ENCODE peak calls at places on chromosomes 3 and 15, in six cellular contexts. F is K562, Y is HCT116, B is breast epithelium, X is sigmoid colon, I is stomach. Z is an unnamed sample.

GRCh38 chr3:24683511-24684384 is 189.1 kb upstream of the THRB start:
- DNase-seq in F (peak), Y (peak), B (no peak), X (no peak), I (no peak), Z (no peak)

GRCh38 chr15:51094606-51095569 is at the start of gene TNFAIP8L3:
- DNase-seq in F (no peak), Y (no peak), B (no peak), X (no peak), I (no peak), Z (peak)

GRCh38 chr3:173128633-173129032 is 12.4 kb downstream of the SPATA16 start:
- DNase-seq in F (no peak), Y (no peak), B (no peak), X (no peak), I (no peak), Z (no peak)

GRCh38 chr15:94105760-94106159 is 125.6 kb upstream of the MCTP2 start:
- DNase-seq in F (no peak), Y (no peak), B (no peak), X (no peak), I (no peak), Z (no peak)

GRCh38 chr3:14452676-14453367 is 50.4 kb downstream of the SLC6A6 start:
- DNase-seq in F (no peak), Y (peak), B (peak), X (peak), I (peak), Z (no peak)

GRCh38 chr15:46365612-46366011 is 730.8 kb downstream of the SQOR start:
- DNase-seq in F (no peak), Y (no peak), B (no peak), X (peak), I (no peak), Z (no peak)

GRCh38 chr15:68951813-68952212 is 21.5 kb downstream of the SPESP1 start:
- DNase-seq in F (no peak), Y (no peak), B (no peak), X (no peak), I (no peak), Z (no peak)

GRCh38 chr3:4290272-4290893 is 12.8 kb upstream of the SETMAR start:
- DNase-seq in F (peak), Y (no peak), B (no peak), X (no peak), I (no peak), Z (no peak)

GRCh38 chr3:46558184-46559029 is 7.7 kb downstream of the LRRC2 start:
- DNase-seq in F (peak), Y (peak), B (peak), X (peak), I (peak), Z (peak)

GRCh38 chr3:14432996-14433572 is 30.7 kb downstream of the SLC6A6 start:
- DNase-seq in F (no peak), Y (no peak), B (no peak), X (no peak), I (peak), Z (no peak)

GRCh38 chr3:114542359-114542758 is 248.5 kb downstream of the TIGIT start:
- DNase-seq in F (no peak), Y (no peak), B (no peak), X (no peak), I (no peak), Z (no peak)

GRCh38 chr15:84772467-84772866 is 24.1 kb downstream of the ZNF592 start:
- DNase-seq in F (no peak), Y (no peak), B (no peak), X (no peak), I (no peak), Z (no peak)

GRCh38 chr3:41836360-41837134 is 125.4 kb downstream of the ULK4 start:
- DNase-seq in F (no peak), Y (no peak), B (no peak), X (no peak), I (peak), Z (no peak)

GRCh38 chr3:185552358-185552877 is at the start of gene LIPH:
- DNase-seq in F (peak), Y (peak), B (no peak), X (no peak), I (peak), Z (no peak)

GRCh38 chr3:23376516-23377248 is 173.6 kb downstream of the UBE2E2 start:
- DNase-seq in F (no peak), Y (no peak), B (no peak), X (no peak), I (no peak), Z (no peak)

GRCh38 chr15:27933562-27933961 is 165.6 kb downstream of the OCA2 start:
- DNase-seq in F (no peak), Y (no peak), B (no peak), X (no peak), I (no peak), Z (no peak)

GRCh38 chr3:99950921-99951320 is 133.3 kb downstream of the CMSS1 start:
- DNase-seq in F (no peak), Y (no peak), B (no peak), X (no peak), I (no peak), Z (no peak)

GRCh38 chr3:38327335-38328009 is 19.1 kb upstream of the XYLB start:
- DNase-seq in F (peak), Y (peak), B (no peak), X (no peak), I (no peak), Z (no peak)

GRCh38 chr3:160941885-160942494 is 163.2 kb downstream of the B3GALNT1 start:
- DNase-seq in F (peak), Y (peak), B (peak), X (peak), I (peak), Z (peak)

GRCh38 chr15:48084759-48085420 is 35.9 kb upstream of the SLC24A5 start:
- DNase-seq in F (no peak), Y (no peak), B (no peak), X (no peak), I (no peak), Z (no peak)

GRCh38 chr3:65851827-65852226 is 186.9 kb downstream of the MAGI1 start:
- DNase-seq in F (no peak), Y (no peak), B (no peak), X (no peak), I (no peak), Z (no peak)

GRCh38 chr15:63072023-63072650 is 29.6 kb downstream of the TPM1 start:
- DNase-seq in F (no peak), Y (no peak), B (no peak), X (no peak), I (no peak), Z (no peak)
- TF ChIP-seq POLR2AphosphoS5 in F (no peak), Y (no peak), B (no peak), X (peak), I (no peak), Z (no peak)

GRCh38 chr3:188294823-188295487 is 141.0 kb downstream of the LPP start:
- DNase-seq in F (no peak), Y (peak), B (no peak), X (no peak), I (peak), Z (no peak)
- TF ChIP-seq POLR2A in F (no peak), Y (no peak), B (no peak), X (no peak), I (no peak), Z (no peak)

DNA sequence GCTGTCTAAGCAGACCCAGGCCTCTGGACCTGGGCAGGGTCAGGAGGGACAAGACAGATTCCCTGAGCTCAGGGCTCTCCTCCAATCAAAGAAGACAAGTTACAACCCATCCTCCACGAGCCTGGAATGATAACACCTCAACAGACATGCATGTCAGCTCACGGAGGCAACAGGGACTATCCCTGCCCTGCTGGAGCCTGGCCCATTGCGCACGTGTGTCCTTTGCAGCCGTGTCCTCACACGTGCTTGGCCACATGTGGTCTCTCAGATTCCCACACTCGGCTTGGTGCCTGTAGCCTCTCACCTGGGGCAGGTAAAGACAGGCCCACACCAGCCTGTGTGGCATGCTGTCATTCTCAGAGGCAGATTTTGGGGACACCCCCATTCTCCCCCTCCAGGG is 27.7 kb downstream of the C3orf18 start:
- DNase-seq in F (no peak), Y (no peak), B (no peak), X (no peak), I (no peak), Z (no peak)
- TF ChIP-seq POLR2AphosphoS5 in F (no peak), Y (no peak), B (no peak), X (no peak), I (no peak), Z (no peak)

GRCh38 chr3:193240850-193241706 is at the start of gene PLAAT1:
- DNase-seq in F (peak), Y (no peak), B (no peak), X (peak), I (peak), Z (peak)
- TF ChIP-seq POLR2A in F (no peak), Y (no peak), B (no peak), X (no peak), I (no peak), Z (no peak)

Z was measured in GM12892.